ENCODE peak calls at places on chromosomes 3 and 15, in six cellular contexts. N is IMR-90, D is sigmoid colon, F is body of pancreas, O is pancreas, J is cardiac muscle cell. W is an unnamed sample.

GRCh38 chr3:79111375-79112052 is 656.3 kb downstream of the ROBO1 start:
- DNase-seq in N (peak; percentile 24), D (no peak), F (no peak), O (no peak), J (no peak), W (no peak)

GRCh38 chr3:33030802-33031201 is 66.1 kb downstream of the GLB1 start:
- DNase-seq in N (no peak), D (no peak), F (no peak), O (no peak), J (no peak), W (no peak)

GRCh38 chr15:49116108-49116507 is 39.3 kb downstream of the COPS2 start:
- DNase-seq in N (no peak), D (no peak), F (no peak), O (no peak), J (no peak), W (no peak)

GRCh38 chr15:41881925-41882688 is 11.7 kb downstream of the SPTBN5 start:
- DNase-seq in N (no peak), D (no peak), F (peak; percentile 32), O (peak; percentile 34), J (peak; percentile 60), W (no peak)

GRCh38 chr3:100492810-100493140 is 356 bp downstream of the TMEM45A start:
- DNase-seq in N (no peak), D (no peak), F (no peak), O (no peak), J (no peak), W (no peak)

GRCh38 chr3:169659096-169659521 is 4.4 kb downstream of the MECOM start:
- DNase-seq in N (no peak), D (no peak), F (peak; percentile 54), O (peak; percentile 54), J (no peak), W (peak; percentile 85)

GRCh38 chr15:29216955-29217354 is 52.7 kb downstream of the NSMCE3 start:
- DNase-seq in N (no peak), D (no peak), F (no peak), O (no peak), J (no peak), W (no peak)

GRCh38 chr15:58438956-58439355 is 7.2 kb downstream of the LIPC start:
- DNase-seq in N (peak; percentile 46), D (no peak), F (peak; percentile 60), O (peak; percentile 43), J (peak; percentile 66), W (peak; percentile 66)

GRCh38 chr15:93866441-93866840 is 364.9 kb upstream of the MCTP2 start:
- DNase-seq in N (no peak), D (no peak), F (no peak), O (no peak), J (no peak), W (no peak)

GRCh38 chr15:93033434-93034045 is 55.5 kb downstream of the RGMA start:
- DNase-seq in N (no peak), D (no peak), F (no peak), O (no peak), J (no peak), W (peak; percentile 38)

GRCh38 chr3:118244761-118245160 is 789.9 kb downstream of the IGSF11 start:
- DNase-seq in N (no peak), D (no peak), F (no peak), O (no peak), J (no peak), W (no peak)

GRCh38 chr3:85255954-85256353 is 297.2 kb downstream of the CADM2 start:
- DNase-seq in N (peak; percentile 40), D (no peak), F (no peak), O (no peak), J (no peak), W (no peak)

GRCh38 chr3:13042127-13042931 is 30.9 kb downstream of the IQSEC1 start:
- DNase-seq in N (no peak), D (no peak), F (no peak), O (no peak), J (no peak), W (peak; percentile 44)

GRCh38 chr3:7630925-7631324 is 770.0 kb downstream of the GRM7 start:
- DNase-seq in N (no peak), D (peak; percentile 67), F (peak; percentile 32), O (peak; percentile 11), J (peak; percentile 7), W (peak; percentile 54)

GRCh38 chr3:146326875-146327543 is 76.1 kb upstream of the PLSCR4 start:
- DNase-seq in N (peak; percentile 82), D (peak; percentile 70), F (peak; percentile 55), O (peak; percentile 45), J (peak; percentile 41), W (peak; percentile 72)

GRCh38 chr15:43042885-43043284 is 63.0 kb downstream of the UBR1 start:
- DNase-seq in N (no peak), D (no peak), F (no peak), O (no peak), J (no peak), W (no peak)

GRCh38 chr3:51275096-51275805 is 109.8 kb upstream of the MANF start:
- DNase-seq in N (no peak), D (no peak), F (no peak), O (no peak), J (no peak), W (no peak)

GRCh38 chr3:38028621-38029361 is 651 bp downstream of the PLCD1 start:
- DNase-seq in N (no peak), D (no peak), F (no peak), O (no peak), J (peak; percentile 39), W (peak; percentile 50)

GRCh38 chr3:190862209-190863118 is at the start of gene GMNC:
- DNase-seq in N (peak; percentile 48), D (peak; percentile 89), F (peak; percentile 90), O (peak; percentile 79), J (peak; percentile 81), W (peak; percentile 92)

GRCh38 chr3:52070724-52071621 is 14.6 kb upstream of the DUSP7 start:
- DNase-seq in N (no peak), D (peak; percentile 84), F (peak; percentile 18), O (no peak), J (peak; percentile 42), W (peak; percentile 74)

GRCh38 chr3:27456554-27456953 is 27.6 kb downstream of the SLC4A7 start:
- DNase-seq in N (peak; percentile 27), D (no peak), F (no peak), O (no peak), J (no peak), W (no peak)
- H3K27ac ChIP-seq in N (no peak overlapping the region), D (no peak overlapping the region), F (no peak overlapping the region), O (no peak overlapping the region), J (no peak overlapping the region), W (no peak overlapping the region)

DNA sequence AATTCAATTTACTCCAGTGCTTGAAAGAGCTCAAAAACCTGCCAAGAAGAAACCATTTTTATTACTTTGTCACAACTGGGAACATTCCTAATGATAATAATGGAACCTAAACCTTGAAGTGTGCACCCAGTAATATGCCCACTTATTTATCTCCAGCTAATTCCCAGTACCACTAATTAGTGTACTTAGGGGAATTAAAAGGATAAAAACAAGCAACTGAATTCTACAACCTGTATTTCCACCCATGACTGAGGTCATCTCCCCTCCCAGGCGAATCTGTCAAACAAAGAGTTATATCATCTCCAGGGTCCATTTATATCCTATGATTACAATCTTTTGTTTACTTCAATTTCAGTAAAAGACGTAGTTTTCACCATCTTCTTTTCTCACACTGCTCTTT is 177.8 kb downstream of the GOLIM4 start:
- DNase-seq in N (no peak), D (no peak), F (no peak), O (no peak), J (no peak), W (no peak)
- H3K27ac ChIP-seq in N (no peak overlapping the region), D (no peak overlapping the region), F (no peak overlapping the region), O (no peak overlapping the region), J (no peak overlapping the region), W (no peak overlapping the region)

DNA sequence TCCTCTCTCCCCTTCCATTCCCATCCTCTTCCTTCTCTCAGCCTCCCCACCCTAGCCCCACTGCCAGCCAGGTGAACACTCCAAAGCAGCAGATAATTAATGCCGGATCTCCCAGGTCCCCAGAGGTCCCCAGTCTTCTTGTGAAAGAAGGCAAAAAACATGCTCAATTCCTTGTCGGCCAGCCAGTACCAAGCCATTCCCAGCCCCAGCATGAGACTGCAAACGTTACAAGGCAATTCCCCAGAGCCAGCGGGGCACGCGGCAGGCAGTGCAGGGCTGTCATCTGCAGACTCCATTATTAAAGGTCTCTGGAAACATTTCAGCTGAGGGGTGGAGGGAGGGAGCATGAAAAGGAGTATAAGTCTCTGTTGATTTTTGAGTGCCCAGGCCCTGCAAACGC is 117.8 kb downstream of the XXYLT1 start:
- DNase-seq in N (peak; percentile 17), D (peak; percentile 88), F (no peak), O (no peak), J (peak; percentile 32), W (peak; percentile 50)
- H3K27ac ChIP-seq in N (peak overlapping the region; percentile 95), D (peak overlapping the region; percentile 80), F (no peak overlapping the region), O (no peak overlapping the region), J (no peak overlapping the region), W (peak overlapping the region; percentile 26)

DNA sequence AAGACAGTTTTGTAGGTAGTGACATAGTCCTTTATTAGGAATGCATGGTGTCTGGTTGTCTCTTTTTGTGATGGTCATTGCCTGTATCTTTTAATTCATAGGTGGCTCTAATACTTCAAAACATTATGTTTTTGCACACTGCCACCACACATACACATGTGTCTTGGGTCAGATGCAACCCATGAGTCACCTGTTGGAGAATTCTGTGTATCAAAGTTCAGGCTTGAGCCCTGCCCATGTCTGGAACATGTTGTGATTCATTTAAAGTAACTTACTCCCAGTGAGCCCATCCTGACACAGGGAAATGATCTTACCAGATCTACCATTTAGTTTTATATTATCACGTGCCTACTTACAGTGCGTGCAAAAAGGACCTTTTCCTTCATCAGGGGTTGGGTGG is 142.7 kb downstream of the GHSR start:
- DNase-seq in N (peak; percentile 86), D (no peak), F (peak; percentile 36), O (no peak), J (no peak), W (no peak)
- H3K27ac ChIP-seq in N (no peak overlapping the region), D (no peak overlapping the region), F (no peak overlapping the region), O (no peak overlapping the region), J (no peak overlapping the region), W (no peak overlapping the region)

DNA sequence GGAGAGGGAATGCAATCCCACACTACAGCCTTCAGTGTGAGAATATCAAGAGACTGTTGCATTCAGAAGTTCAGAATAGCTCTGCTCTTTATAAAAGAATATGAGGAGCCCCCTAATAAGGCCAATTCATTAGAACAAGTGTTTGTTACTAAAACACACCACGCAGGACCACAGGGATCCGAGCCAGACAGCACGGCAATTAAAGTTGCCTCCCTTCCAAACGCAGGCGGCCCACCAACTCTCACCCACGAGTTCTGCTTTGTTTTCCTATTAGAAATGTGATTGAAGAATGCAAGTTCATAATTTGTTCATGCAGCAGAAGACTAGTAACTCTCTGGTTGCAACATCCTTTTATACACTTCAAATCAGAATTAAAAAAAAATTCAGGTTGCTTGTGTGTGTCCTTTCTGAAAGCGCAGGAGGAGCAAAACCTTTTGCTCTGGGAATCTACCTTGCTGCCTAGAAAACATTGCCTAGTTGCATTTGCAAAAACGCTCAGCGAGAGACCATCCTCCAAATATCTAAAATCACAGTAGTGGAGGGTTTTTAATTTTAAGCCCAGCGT is 1044.1 kb upstream of the NR2F2 start:
- DNase-seq in N (no peak), D (no peak), F (no peak), O (no peak), J (no peak), W (no peak)
- H3K27ac ChIP-seq in N (peak overlapping the region; percentile 35), D (no peak overlapping the region), F (no peak overlapping the region), O (no peak overlapping the region), J (no peak overlapping the region), W (no peak overlapping the region)

DNA sequence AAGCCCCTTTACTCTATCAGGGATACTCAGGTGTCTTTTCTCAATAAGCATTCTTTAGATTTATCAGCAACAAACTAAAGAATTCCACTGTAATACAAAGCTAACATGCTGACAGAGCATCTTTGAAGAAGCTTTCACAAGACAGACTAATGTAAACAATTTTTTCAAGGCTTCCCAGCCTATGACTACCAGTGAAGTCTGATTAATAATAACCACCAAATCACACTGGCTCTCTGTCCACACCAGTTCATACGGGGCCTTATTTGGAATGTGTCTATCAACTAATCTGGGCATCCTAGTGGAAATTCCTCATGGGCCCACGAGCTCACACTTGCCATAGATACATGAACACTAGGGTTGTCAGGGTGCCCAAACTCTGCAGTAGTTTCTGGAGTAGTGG is 84.5 kb downstream of the EFL1 start:
- DNase-seq in N (peak; percentile 83), D (no peak), F (no peak), O (no peak), J (no peak), W (no peak)
- H3K27ac ChIP-seq in N (no peak overlapping the region), D (no peak overlapping the region), F (no peak overlapping the region), O (no peak overlapping the region), J (no peak overlapping the region), W (no peak overlapping the region)